ENCODE peak calls at places on chromosome 1, in four cellular contexts. One of them, this sample, is unnamed.

GRCh38 chr1:111202707-111203623 is 2.5 kb upstream of the DENND2D start:
- DNase-seq in MM.1S: no peak
- DNase-seq in CD4-positive, alpha-beta T cell: no peak
- DNase-seq in T follicular helper cell: no peak
- DNase-seq in this sample: no peak

GRCh38 chr1:212981025-212981495 is 30.7 kb downstream of the VASH2 start:
- DNase-seq in MM.1S: no peak
- DNase-seq in T follicular helper cell: no peak
- DNase-seq in CD4-positive, alpha-beta T cell: no peak
- DNase-seq in this sample: peak

GRCh38 chr1:227775841-227776240 is 39.6 kb upstream of the PRSS38 start:
- DNase-seq in T follicular helper cell: no peak
- DNase-seq in MM.1S: no peak
- DNase-seq in CD4-positive, alpha-beta T cell: no peak
- DNase-seq in this sample: no peak

GRCh38 chr1:41802532-41803501 is 115.9 kb downstream of the HIVEP3 start:
- DNase-seq in CD4-positive, alpha-beta T cell: no peak
- DNase-seq in MM.1S: peak
- DNase-seq in T follicular helper cell: no peak
- DNase-seq in this sample: no peak

GRCh38 chr1:226064816-226065248 is 2.3 kb downstream of the H3-3A start:
- DNase-seq in CD4-positive, alpha-beta T cell: no peak
- DNase-seq in MM.1S: peak
- DNase-seq in T follicular helper cell: peak
- DNase-seq in this sample: no peak

GRCh38 chr1:234433563-234434285 is 45.3 kb downstream of the TARBP1 start:
- DNase-seq in MM.1S: no peak
- DNase-seq in CD4-positive, alpha-beta T cell: no peak
- DNase-seq in T follicular helper cell: no peak
- DNase-seq in this sample: no peak

GRCh38 chr1:163074004-163074403 is 4.8 kb downstream of the RGS4 start:
- DNase-seq in MM.1S: no peak
- DNase-seq in T follicular helper cell: no peak
- DNase-seq in CD4-positive, alpha-beta T cell: no peak
- DNase-seq in this sample: no peak

GRCh38 chr1:160046494-160047115 is 14.8 kb upstream of the PIGM start:
- DNase-seq in CD4-positive, alpha-beta T cell: no peak
- DNase-seq in T follicular helper cell: peak
- DNase-seq in MM.1S: peak
- DNase-seq in this sample: peak

GRCh38 chr1:42877380-42877779 is 31.0 kb downstream of the ZNF691 start:
- DNase-seq in MM.1S: no peak
- DNase-seq in CD4-positive, alpha-beta T cell: no peak
- DNase-seq in T follicular helper cell: no peak
- DNase-seq in this sample: peak

GRCh38 chr1:185156321-185156853 is 366 bp downstream of the TRMT1L start:
- DNase-seq in CD4-positive, alpha-beta T cell: no peak
- DNase-seq in T follicular helper cell: no peak
- DNase-seq in MM.1S: peak
- DNase-seq in this sample: no peak

GRCh38 chr1:45552309-45552708 is 1.7 kb downstream of the AKR1A1 start:
- DNase-seq in MM.1S: peak
- DNase-seq in CD4-positive, alpha-beta T cell: no peak
- DNase-seq in T follicular helper cell: no peak
- DNase-seq in this sample: peak

GRCh38 chr1:15937706-15938168 is 38.2 kb downstream of the ZBTB17 start:
- DNase-seq in MM.1S: no peak
- DNase-seq in CD4-positive, alpha-beta T cell: no peak
- DNase-seq in T follicular helper cell: no peak
- DNase-seq in this sample: peak

GRCh38 chr1:36729716-36730510 is 247.2 kb upstream of the CSF3R start:
- DNase-seq in CD4-positive, alpha-beta T cell: peak
- DNase-seq in T follicular helper cell: no peak
- DNase-seq in MM.1S: no peak
- DNase-seq in this sample: no peak

GRCh38 chr1:93595266-93595665 is 86.4 kb downstream of the BCAR3 start:
- DNase-seq in MM.1S: no peak
- DNase-seq in CD4-positive, alpha-beta T cell: no peak
- DNase-seq in T follicular helper cell: no peak
- DNase-seq in this sample: no peak

GRCh38 chr1:202639500-202639899 is 70.8 kb downstream of the SYT2 start:
- DNase-seq in MM.1S: no peak
- DNase-seq in T follicular helper cell: no peak
- DNase-seq in CD4-positive, alpha-beta T cell: no peak
- DNase-seq in this sample: no peak

GRCh38 chr1:31954607-31955283 is 16.6 kb upstream of the PTP4A2 start:
- DNase-seq in MM.1S: no peak
- DNase-seq in CD4-positive, alpha-beta T cell: no peak
- DNase-seq in T follicular helper cell: no peak
- DNase-seq in this sample: no peak

GRCh38 chr1:108107658-108108057 is 92.5 kb downstream of the SLC25A24 start:
- DNase-seq in MM.1S: no peak
- DNase-seq in CD4-positive, alpha-beta T cell: no peak
- DNase-seq in T follicular helper cell: no peak
- DNase-seq in this sample: no peak

GRCh38 chr1:39701092-39701460 is 9.8 kb upstream of the HPCAL4 start:
- DNase-seq in CD4-positive, alpha-beta T cell: no peak
- DNase-seq in T follicular helper cell: no peak
- DNase-seq in MM.1S: no peak
- DNase-seq in this sample: peak

GRCh38 chr1:211501671-211502413 is 9.9 kb upstream of the RD3 start:
- DNase-seq in CD4-positive, alpha-beta T cell: no peak
- DNase-seq in T follicular helper cell: no peak
- DNase-seq in MM.1S: no peak
- DNase-seq in this sample: no peak

GRCh38 chr1:189269011-189269410 is 1208.7 kb downstream of the BRINP3 start:
- DNase-seq in CD4-positive, alpha-beta T cell: no peak
- DNase-seq in T follicular helper cell: no peak
- DNase-seq in MM.1S: no peak
- DNase-seq in this sample: peak

GRCh38 chr1:167060141-167061072 is 29.8 kb downstream of the GPA33 start:
- DNase-seq in CD4-positive, alpha-beta T cell: no peak
- DNase-seq in MM.1S: peak
- DNase-seq in T follicular helper cell: no peak
- DNase-seq in this sample: no peak

GRCh38 chr1:183310753-183311465 is 107.3 kb downstream of the NMNAT2 start:
- DNase-seq in MM.1S: no peak
- DNase-seq in CD4-positive, alpha-beta T cell: no peak
- DNase-seq in T follicular helper cell: no peak
- DNase-seq in this sample: no peak

GRCh38 chr1:241012708-241013340 is 344.2 kb downstream of the RGS7 start:
- DNase-seq in T follicular helper cell: no peak
- DNase-seq in CD4-positive, alpha-beta T cell: no peak
- DNase-seq in MM.1S: no peak
- DNase-seq in this sample: no peak

GRCh38 chr1:90725961-90726715 is 9.0 kb upstream of the BARHL2 start:
- DNase-seq in MM.1S: no peak
- DNase-seq in CD4-positive, alpha-beta T cell: no peak
- DNase-seq in T follicular helper cell: no peak
- DNase-seq in this sample: no peak

GRCh38 chr1:220243947-220244346 is 28.3 kb downstream of the RAB3GAP2 start:
- DNase-seq in CD4-positive, alpha-beta T cell: no peak
- DNase-seq in MM.1S: no peak
- DNase-seq in T follicular helper cell: no peak
- DNase-seq in this sample: no peak

GRCh38 chr1:2258996-2259395 is 30.9 kb downstream of the SKI start:
- DNase-seq in CD4-positive, alpha-beta T cell: peak
- DNase-seq in T follicular helper cell: peak
- DNase-seq in MM.1S: no peak
- DNase-seq in this sample: no peak

GRCh38 chr1:212549503-212550017 is 59.0 kb upstream of the ATF3 start:
- DNase-seq in CD4-positive, alpha-beta T cell: no peak
- DNase-seq in MM.1S: no peak
- DNase-seq in T follicular helper cell: no peak
- DNase-seq in this sample: no peak

GRCh38 chr1:215007880-215008279 is 74.7 kb upstream of the KCNK2 start:
- DNase-seq in CD4-positive, alpha-beta T cell: no peak
- DNase-seq in MM.1S: no peak
- DNase-seq in T follicular helper cell: no peak
- DNase-seq in this sample: no peak

This sample was measured in NCI-H1417.